ENCODE peak calls at places on chromosomes 6 and 20, in seven cellular contexts. F, P, Z, M, V, L and O are unnamed samples. For H3K4me1, the result is how much of the 10 kb centered on the place peaks cover.

GRCh38 chr6:166932116-166932515 is 24.2 kb downstream of the RNASET2 start:
- DNase-seq in F (no peak), Z (no peak), L (no peak), M (no peak), P (no peak), V (no peak), O (no peak)

GRCh38 chr6:152897807-152898399 is 84.9 kb downstream of the FBXO5 start:
- DNase-seq in Z (peak), F (peak), M (no peak), V (peak), P (peak), L (peak), O (peak)

GRCh38 chr6:12271997-12272396 is 18.2 kb upstream of the EDN1 start:
- DNase-seq in V (peak), P (no peak), F (no peak), M (no peak), L (no peak), Z (no peak), O (no peak)

GRCh38 chr6:97594834-97595233 is 311.8 kb upstream of the MMS22L start:
- DNase-seq in P (no peak), M (no peak), V (peak), L (no peak), Z (no peak), F (peak), O (no peak)

GRCh38 chr6:53803081-53803860 is 8.5 kb downstream of the LRRC1 start:
- DNase-seq in Z (no peak), L (no peak), F (no peak), V (peak), P (no peak), M (no peak), O (no peak)

GRCh38 chr6:26205625-26206574 is 118.7 kb downstream of the HFE start:
- DNase-seq in P (peak), F (no peak), Z (no peak), L (peak), M (no peak), V (peak), O (no peak)

GRCh38 chr20:3749689-3750639 is 17.5 kb downstream of the HSPA12B start:
- DNase-seq in M (no peak), V (no peak), Z (peak), L (peak), P (no peak), F (no peak), O (no peak)

GRCh38 chr6:44667668-44668390 is 280.3 kb downstream of the CDC5L start:
- DNase-seq in P (peak), L (peak), F (no peak), V (no peak), Z (peak), M (no peak), O (no peak)

GRCh38 chr6:684831-685636 is 7.9 kb downstream of the EXOC2 start:
- DNase-seq in Z (no peak), L (no peak), M (no peak), F (no peak), V (peak), P (no peak), O (no peak)

GRCh38 chr6:53335224-53335994 is 13.3 kb downstream of the ELOVL5 start:
- DNase-seq in V (no peak), M (no peak), P (peak), Z (no peak), L (no peak), F (peak), O (peak)

GRCh38 chr6:24543683-24544082 is 48.9 kb downstream of the ALDH5A1 start:
- DNase-seq in F (no peak), M (no peak), V (no peak), Z (no peak), L (no peak), P (no peak), O (no peak)

GRCh38 chr6:109793793-109794192 is 102.7 kb downstream of the FIG4 start:
- DNase-seq in L (peak), F (no peak), P (peak), M (no peak), Z (no peak), V (peak), O (peak)

GRCh38 chr20:25508083-25508770 is 77.1 kb downstream of the NINL start:
- DNase-seq in Z (peak), M (no peak), F (no peak), L (peak), P (peak), V (peak), O (no peak)

GRCh38 chr6:121794630-121795029 is 359.2 kb downstream of the GJA1 start:
- DNase-seq in F (no peak), M (no peak), V (peak), L (peak), Z (no peak), P (no peak), O (no peak)

DNA sequence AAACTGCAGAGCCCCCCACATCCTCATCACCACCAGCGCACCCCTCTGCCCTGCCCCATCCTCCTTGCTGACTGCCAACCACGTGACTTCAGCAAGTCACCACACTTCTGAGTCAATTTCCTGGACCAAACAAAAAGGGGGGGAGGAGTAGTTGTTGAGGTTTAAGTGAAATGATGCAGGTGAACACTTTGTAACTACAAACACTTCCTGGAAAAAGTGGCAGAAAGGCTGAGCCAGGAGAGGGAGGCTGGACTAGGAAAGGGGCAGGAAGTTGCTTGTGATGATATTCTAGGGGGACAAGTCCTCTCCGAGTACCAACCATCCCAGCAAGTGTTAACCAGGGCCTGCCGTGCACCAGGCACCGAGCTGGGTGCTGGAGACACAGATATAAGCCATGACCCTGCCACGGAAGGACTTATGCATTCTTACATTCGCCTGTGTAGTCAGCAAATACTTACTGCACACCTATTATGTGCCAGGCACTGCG is 67.4 kb downstream of the PREX1 start:
- DNase-seq in L (no peak), M (no peak), P (peak), V (peak), Z (no peak), F (no peak), O (peak)
- H3K4me1 ChIP-seq in L (under half), M (under half), P (under half), V (under half), Z (under half), F (under half), O (under half)

DNA sequence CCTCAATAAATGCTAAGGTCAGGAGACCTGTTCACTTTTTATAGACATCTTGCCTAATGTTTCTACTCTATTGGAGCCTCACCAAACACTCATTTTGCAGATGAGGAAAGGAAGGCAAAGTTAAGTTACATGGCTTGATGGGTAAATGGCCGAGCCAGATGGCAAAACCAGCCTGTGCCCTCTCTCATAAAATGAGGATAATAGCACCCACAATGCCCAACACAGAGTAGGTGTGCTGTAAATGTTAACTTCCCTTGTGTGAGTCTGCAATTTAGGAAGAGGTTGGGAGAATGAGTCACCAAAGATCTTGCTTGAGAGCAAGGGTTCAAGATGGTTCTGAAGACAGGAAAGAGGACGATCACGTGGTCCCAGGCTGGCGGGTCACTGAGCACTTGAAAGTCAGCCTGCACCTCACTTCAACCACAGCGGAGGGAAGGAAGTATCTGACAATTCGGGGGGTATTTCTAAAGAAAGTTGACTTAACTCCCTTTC is 3.3 kb downstream of the KCNK5 start:
- DNase-seq in P (no peak), F (no peak), L (no peak), V (no peak), Z (no peak), M (no peak), O (peak)
- TF ChIP-seq POLR2A in P (no peak), F (no peak), L (no peak), V (no peak), Z (no peak), M (no peak), O (no peak)

DNA sequence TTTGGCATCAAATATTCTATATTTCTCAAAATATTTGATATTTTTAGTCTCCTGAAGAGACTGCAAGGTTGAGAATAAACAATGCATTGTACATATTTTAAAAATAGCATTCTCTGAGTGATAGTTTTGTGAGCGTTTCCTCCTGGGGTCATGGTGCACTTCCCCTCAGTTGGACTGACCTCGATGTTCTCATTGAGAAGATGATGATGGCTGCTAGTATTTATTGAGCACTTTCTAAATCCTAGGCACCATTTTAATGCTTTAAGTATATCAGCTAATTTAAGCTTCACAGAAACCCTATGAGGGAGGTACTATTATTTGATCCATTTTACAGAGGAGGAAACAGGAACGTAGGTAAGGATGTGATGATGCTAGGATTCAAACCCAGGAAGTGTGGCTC is 18.2 kb downstream of the DSE start:
- DNase-seq in L (no peak), P (no peak), F (no peak), V (no peak), Z (no peak), M (no peak), O (no peak)
- H3K4me1 ChIP-seq in L (under half), P (under half), F (under half), V (under half), Z (under half), M (under half), O (under half)

DNA sequence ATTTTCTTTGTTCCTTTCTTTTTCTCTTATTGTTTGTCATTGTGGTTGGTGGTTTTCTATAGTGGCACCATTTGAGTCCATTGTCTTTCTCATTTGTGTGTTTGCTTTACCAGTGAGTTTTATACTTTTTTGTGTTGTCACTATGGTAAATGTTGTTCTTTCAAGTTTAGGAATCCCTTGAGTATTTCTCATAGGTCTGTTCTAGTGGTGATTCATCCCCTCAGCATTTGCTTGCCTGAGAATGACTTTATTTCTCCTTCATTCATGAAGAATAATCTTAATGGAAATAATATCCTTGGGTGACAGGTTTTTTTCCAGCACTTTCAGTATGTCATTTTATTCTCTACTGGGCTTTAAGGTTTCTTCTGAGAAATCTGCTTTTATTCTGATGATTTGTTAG is 209.2 kb upstream of the ASCC3 start:
- DNase-seq in V (no peak), Z (no peak), L (no peak), F (no peak), M (no peak), P (no peak), O (no peak)
- TF ChIP-seq POLR2A in V (no peak), Z (no peak), L (no peak), F (no peak), M (no peak), P (no peak), O (no peak)

GRCh38 chr6:116015560-116015959 is 45.1 kb downstream of the FRK start:
- DNase-seq in P (no peak), Z (no peak), F (no peak), L (no peak), V (no peak), M (no peak), O (no peak)

GRCh38 chr6:116018976-116019375 is 41.7 kb downstream of the FRK start:
- DNase-seq in M (no peak), F (no peak), P (no peak), L (no peak), Z (no peak), V (peak), O (no peak)

GRCh38 chr6:116017546-116018276 is 43.0 kb downstream of the FRK start:
- DNase-seq in V (no peak), Z (no peak), F (no peak), P (no peak), L (no peak), M (no peak), O (no peak)

GRCh38 chr6:116016846-116017545 is 43.7 kb downstream of the FRK start:
- DNase-seq in V (peak), P (no peak), L (peak), Z (no peak), M (no peak), F (no peak), O (no peak)

DNA sequence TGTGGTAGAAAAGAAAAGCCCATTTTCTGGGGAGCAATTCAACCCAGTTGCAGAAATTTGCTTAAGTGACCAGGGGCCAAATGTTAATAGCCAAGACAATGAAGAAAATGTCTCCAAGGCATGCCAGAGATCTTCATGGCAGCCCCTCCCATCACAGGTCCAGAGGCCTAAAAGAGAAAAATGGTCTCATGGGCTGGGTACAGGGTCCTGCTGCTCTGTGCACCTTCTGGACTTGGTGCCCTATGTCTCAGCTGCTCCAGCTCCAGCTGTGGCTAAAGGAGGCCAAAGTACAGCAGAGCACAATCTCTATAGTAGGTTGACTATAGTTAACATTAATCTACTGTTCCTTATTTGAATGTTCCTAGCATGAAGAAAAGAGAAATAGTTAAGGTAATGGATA is 44.7 kb downstream of the FRK start:
- DNase-seq in L (no peak), P (peak), M (no peak), F (no peak), V (no peak), Z (no peak), O (no peak)
- H3K4me1 ChIP-seq in L (half or more), P (under half), M (under half), F (under half), V (under half), Z (half or more), O (under half)